ENCODE peak calls at places on chromosomes 13 and 19, in eight cellular contexts. One of them, this sample, is unnamed.

GRCh38 chr19:6324757-6325156 is 8.7 kb downstream of the ACER1 start:
- DNase-seq in coronary artery: no peak
- DNase-seq in bronchial epithelial cell: no peak
- DNase-seq in heart right ventricle: no peak
- DNase-seq in Calu3: no peak
- DNase-seq in cardiac fibroblast: no peak
- DNase-seq in thoracic aorta: no peak
- DNase-seq in stomach: no peak
- DNase-seq in this sample: no peak

GRCh38 chr19:11425719-11426457 is 6.8 kb upstream of the RGL3 start:
- DNase-seq in coronary artery: no peak
- DNase-seq in bronchial epithelial cell: no peak
- DNase-seq in heart right ventricle: no peak
- DNase-seq in Calu3: no peak
- DNase-seq in cardiac fibroblast: no peak
- DNase-seq in thoracic aorta: no peak
- DNase-seq in stomach: no peak
- DNase-seq in this sample: no peak

GRCh38 chr13:72230131-72230530 is 363.1 kb upstream of the DACH1 start:
- DNase-seq in coronary artery: no peak
- DNase-seq in bronchial epithelial cell: peak
- DNase-seq in heart right ventricle: no peak
- DNase-seq in Calu3: no peak
- DNase-seq in cardiac fibroblast: no peak
- DNase-seq in thoracic aorta: no peak
- DNase-seq in stomach: no peak
- DNase-seq in this sample: no peak

GRCh38 chr13:96539791-96540190 is 449.9 kb downstream of the HS6ST3 start:
- DNase-seq in coronary artery: no peak
- DNase-seq in bronchial epithelial cell: no peak
- DNase-seq in heart right ventricle: no peak
- DNase-seq in Calu3: no peak
- DNase-seq in cardiac fibroblast: no peak
- DNase-seq in thoracic aorta: no peak
- DNase-seq in stomach: no peak
- DNase-seq in this sample: no peak

GRCh38 chr13:90933097-90933826 is 414.2 kb upstream of the MIR17HG start:
- DNase-seq in coronary artery: no peak
- DNase-seq in bronchial epithelial cell: peak
- DNase-seq in heart right ventricle: no peak
- DNase-seq in Calu3: no peak
- DNase-seq in cardiac fibroblast: peak
- DNase-seq in thoracic aorta: no peak
- DNase-seq in stomach: no peak
- DNase-seq in this sample: peak

GRCh38 chr19:30662211-30662861 is 290.2 kb downstream of the ZNF536 start:
- DNase-seq in coronary artery: peak
- DNase-seq in bronchial epithelial cell: no peak
- DNase-seq in heart right ventricle: no peak
- DNase-seq in Calu3: no peak
- DNase-seq in cardiac fibroblast: no peak
- DNase-seq in thoracic aorta: no peak
- DNase-seq in stomach: peak
- DNase-seq in this sample: no peak

GRCh38 chr13:27353166-27353583 is 71.2 kb upstream of the GTF3A start:
- DNase-seq in coronary artery: no peak
- DNase-seq in bronchial epithelial cell: peak
- DNase-seq in heart right ventricle: no peak
- DNase-seq in Calu3: no peak
- DNase-seq in cardiac fibroblast: peak
- DNase-seq in thoracic aorta: no peak
- DNase-seq in stomach: no peak
- DNase-seq in this sample: no peak

GRCh38 chr13:45206340-45206739 is 5.5 kb upstream of the KCTD4 start:
- DNase-seq in coronary artery: no peak
- DNase-seq in bronchial epithelial cell: peak
- DNase-seq in heart right ventricle: no peak
- DNase-seq in Calu3: no peak
- DNase-seq in cardiac fibroblast: peak
- DNase-seq in thoracic aorta: no peak
- DNase-seq in stomach: no peak
- DNase-seq in this sample: peak

GRCh38 chr13:106443625-106444024 is 91.8 kb downstream of the EFNB2 start:
- DNase-seq in coronary artery: no peak
- DNase-seq in bronchial epithelial cell: no peak
- DNase-seq in heart right ventricle: no peak
- DNase-seq in Calu3: no peak
- DNase-seq in cardiac fibroblast: no peak
- DNase-seq in thoracic aorta: no peak
- DNase-seq in stomach: no peak
- DNase-seq in this sample: no peak

GRCh38 chr19:37988758-37989635 is 82.0 kb downstream of the SIPA1L3 start:
- DNase-seq in coronary artery: no peak
- DNase-seq in bronchial epithelial cell: no peak
- DNase-seq in heart right ventricle: no peak
- DNase-seq in Calu3: no peak
- DNase-seq in cardiac fibroblast: no peak
- DNase-seq in thoracic aorta: no peak
- DNase-seq in stomach: no peak
- DNase-seq in this sample: no peak

GRCh38 chr19:37990362-37990761 is 83.4 kb downstream of the SIPA1L3 start:
- DNase-seq in coronary artery: no peak
- DNase-seq in bronchial epithelial cell: peak
- DNase-seq in heart right ventricle: no peak
- DNase-seq in Calu3: no peak
- DNase-seq in cardiac fibroblast: no peak
- DNase-seq in thoracic aorta: no peak
- DNase-seq in stomach: no peak
- DNase-seq in this sample: peak

GRCh38 chr19:37989855-37990254 is 82.8 kb downstream of the SIPA1L3 start:
- DNase-seq in coronary artery: no peak
- DNase-seq in bronchial epithelial cell: no peak
- DNase-seq in heart right ventricle: no peak
- DNase-seq in Calu3: no peak
- DNase-seq in cardiac fibroblast: peak
- DNase-seq in thoracic aorta: no peak
- DNase-seq in stomach: no peak
- DNase-seq in this sample: peak

GRCh38 chr19:37986048-37986750 is 79.2 kb downstream of the SIPA1L3 start:
- DNase-seq in coronary artery: no peak
- DNase-seq in bronchial epithelial cell: no peak
- DNase-seq in heart right ventricle: no peak
- DNase-seq in Calu3: no peak
- DNase-seq in cardiac fibroblast: no peak
- DNase-seq in thoracic aorta: no peak
- DNase-seq in stomach: no peak
- DNase-seq in this sample: no peak

DNA sequence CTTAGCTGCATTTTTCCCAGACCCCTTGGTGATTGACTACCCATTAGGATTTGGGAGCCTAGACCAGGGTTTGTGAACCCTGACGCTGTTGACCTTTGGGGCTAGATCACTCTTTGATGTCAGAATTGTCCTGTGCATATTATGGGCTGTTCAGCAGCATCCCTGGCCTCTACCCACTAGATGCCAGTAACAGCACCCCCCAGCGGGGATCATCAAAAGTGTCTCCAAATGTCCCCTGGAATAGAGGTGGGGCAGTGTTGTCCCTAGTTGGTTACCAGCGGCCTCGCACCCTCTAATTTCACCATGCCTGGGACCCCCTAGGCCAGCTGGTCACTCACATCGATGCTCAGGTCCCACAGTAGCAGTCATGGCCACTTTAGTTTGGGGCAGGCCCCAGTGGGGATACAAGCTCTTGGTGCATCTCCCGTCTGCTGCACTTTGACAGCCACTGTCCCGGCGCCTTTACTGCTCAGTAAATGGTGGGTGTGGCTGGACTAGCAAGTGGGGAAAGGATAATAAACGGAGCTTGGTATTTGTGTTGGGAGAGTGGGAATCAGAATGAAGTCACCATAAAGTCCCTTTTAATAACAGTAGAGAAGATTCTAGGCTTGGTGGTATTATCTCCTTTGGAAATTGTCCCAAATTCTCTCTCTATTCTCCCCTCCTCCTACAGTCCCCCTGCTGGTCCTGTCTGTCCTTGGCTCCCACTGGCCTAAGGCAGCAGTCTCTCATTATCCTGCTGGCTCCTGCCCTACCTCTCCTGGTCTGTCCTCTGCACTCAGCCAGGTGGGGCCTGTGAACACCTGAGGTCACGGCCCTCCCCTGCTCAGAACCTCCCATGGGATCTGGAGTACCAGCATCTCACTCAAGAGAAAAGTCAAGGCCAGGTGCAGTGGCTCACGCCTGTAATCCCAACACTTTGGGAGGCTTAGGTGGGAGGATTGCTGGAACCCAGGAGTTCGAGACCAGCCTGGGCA is 80.6 kb downstream of the SIPA1L3 start:
- DNase-seq in coronary artery: no peak
- DNase-seq in bronchial epithelial cell: no peak
- DNase-seq in heart right ventricle: no peak
- DNase-seq in Calu3: no peak
- DNase-seq in cardiac fibroblast: no peak
- DNase-seq in thoracic aorta: no peak
- DNase-seq in stomach: no peak
- DNase-seq in this sample: no peak
- TF ChIP-seq CTCF in coronary artery: no peak
- TF ChIP-seq CTCF in bronchial epithelial cell: peak
- TF ChIP-seq CTCF in heart right ventricle: no peak
- TF ChIP-seq CTCF in Calu3: peak
- TF ChIP-seq CTCF in cardiac fibroblast: peak
- TF ChIP-seq CTCF in thoracic aorta: no peak
- TF ChIP-seq CTCF in stomach: no peak
- TF ChIP-seq CTCF in this sample: no peak

GRCh38 chr19:1651548-1652394 is 644 bp downstream of the TCF3 start:
- DNase-seq in coronary artery: no peak
- DNase-seq in bronchial epithelial cell: no peak
- DNase-seq in heart right ventricle: peak
- DNase-seq in Calu3: no peak
- DNase-seq in cardiac fibroblast: peak
- DNase-seq in thoracic aorta: no peak
- DNase-seq in stomach: no peak
- DNase-seq in this sample: peak

GRCh38 chr19:1648926-1649541 is 3.4 kb downstream of the TCF3 start:
- DNase-seq in coronary artery: no peak
- DNase-seq in bronchial epithelial cell: no peak
- DNase-seq in heart right ventricle: no peak
- DNase-seq in Calu3: no peak
- DNase-seq in cardiac fibroblast: no peak
- DNase-seq in thoracic aorta: no peak
- DNase-seq in stomach: no peak
- DNase-seq in this sample: no peak

GRCh38 chr19:1649706-1650626 is 2.4 kb downstream of the TCF3 start:
- DNase-seq in coronary artery: no peak
- DNase-seq in bronchial epithelial cell: no peak
- DNase-seq in heart right ventricle: no peak
- DNase-seq in Calu3: no peak
- DNase-seq in cardiac fibroblast: no peak
- DNase-seq in thoracic aorta: no peak
- DNase-seq in stomach: no peak
- DNase-seq in this sample: no peak

GRCh38 chr19:1651061-1651547 is 1.3 kb downstream of the TCF3 start:
- DNase-seq in coronary artery: no peak
- DNase-seq in bronchial epithelial cell: no peak
- DNase-seq in heart right ventricle: no peak
- DNase-seq in Calu3: no peak
- DNase-seq in cardiac fibroblast: peak
- DNase-seq in thoracic aorta: no peak
- DNase-seq in stomach: no peak
- DNase-seq in this sample: peak

DNA sequence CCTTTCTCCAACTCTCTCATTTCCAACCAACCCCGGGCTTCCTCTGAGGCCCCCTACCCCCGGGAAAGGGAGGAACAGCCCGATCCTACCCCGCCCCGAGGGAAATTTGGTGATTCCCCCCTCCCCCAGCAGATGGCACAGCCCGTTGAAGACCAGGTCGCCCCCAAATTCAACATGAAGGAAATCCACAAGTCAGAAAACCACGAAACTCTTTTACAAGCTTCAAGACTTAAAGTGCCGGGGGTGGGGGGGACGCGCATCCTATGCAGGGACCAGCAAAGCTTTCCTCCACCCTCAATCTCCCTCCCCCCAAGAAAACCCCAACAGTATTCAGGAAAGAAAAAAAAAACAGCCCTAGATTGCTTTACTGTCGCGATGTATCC is 1.8 kb downstream of the TCF3 start:
- DNase-seq in coronary artery: no peak
- DNase-seq in bronchial epithelial cell: no peak
- DNase-seq in heart right ventricle: no peak
- DNase-seq in Calu3: no peak
- DNase-seq in cardiac fibroblast: peak
- DNase-seq in thoracic aorta: no peak
- DNase-seq in stomach: no peak
- DNase-seq in this sample: no peak
- TF ChIP-seq CTCF in coronary artery: no peak
- TF ChIP-seq CTCF in bronchial epithelial cell: no peak
- TF ChIP-seq CTCF in heart right ventricle: no peak
- TF ChIP-seq CTCF in Calu3: no peak
- TF ChIP-seq CTCF in cardiac fibroblast: peak
- TF ChIP-seq CTCF in thoracic aorta: no peak
- TF ChIP-seq CTCF in stomach: no peak
- TF ChIP-seq CTCF in this sample: no peak

DNA sequence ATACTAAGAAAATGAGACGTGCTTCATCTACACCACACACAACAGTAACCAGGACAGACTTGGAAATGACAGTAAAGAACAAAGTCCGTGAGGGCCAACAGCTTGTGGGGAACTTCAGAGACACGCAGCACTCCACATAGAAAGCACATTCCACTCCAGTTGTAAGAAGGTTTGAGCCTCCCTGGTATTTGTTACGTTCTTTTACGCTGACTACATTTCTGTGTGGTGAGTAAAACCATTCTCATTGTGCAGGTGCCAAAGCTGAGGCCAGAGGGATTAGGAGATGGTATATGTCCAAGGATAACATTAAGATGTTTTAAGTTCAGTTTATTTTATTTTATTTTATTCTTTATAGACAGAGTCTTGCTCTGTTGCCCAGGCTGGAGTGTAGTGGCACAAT is 1189.9 kb downstream of the UQCRFS1 start:
- DNase-seq in coronary artery: no peak
- DNase-seq in bronchial epithelial cell: no peak
- DNase-seq in heart right ventricle: no peak
- DNase-seq in Calu3: no peak
- DNase-seq in cardiac fibroblast: peak
- DNase-seq in thoracic aorta: no peak
- DNase-seq in stomach: no peak
- DNase-seq in this sample: no peak
- TF ChIP-seq CTCF in coronary artery: no peak
- TF ChIP-seq CTCF in bronchial epithelial cell: no peak
- TF ChIP-seq CTCF in heart right ventricle: no peak
- TF ChIP-seq CTCF in Calu3: no peak
- TF ChIP-seq CTCF in cardiac fibroblast: no peak
- TF ChIP-seq CTCF in thoracic aorta: no peak
- TF ChIP-seq CTCF in stomach: no peak
- TF ChIP-seq CTCF in this sample: no peak

DNA sequence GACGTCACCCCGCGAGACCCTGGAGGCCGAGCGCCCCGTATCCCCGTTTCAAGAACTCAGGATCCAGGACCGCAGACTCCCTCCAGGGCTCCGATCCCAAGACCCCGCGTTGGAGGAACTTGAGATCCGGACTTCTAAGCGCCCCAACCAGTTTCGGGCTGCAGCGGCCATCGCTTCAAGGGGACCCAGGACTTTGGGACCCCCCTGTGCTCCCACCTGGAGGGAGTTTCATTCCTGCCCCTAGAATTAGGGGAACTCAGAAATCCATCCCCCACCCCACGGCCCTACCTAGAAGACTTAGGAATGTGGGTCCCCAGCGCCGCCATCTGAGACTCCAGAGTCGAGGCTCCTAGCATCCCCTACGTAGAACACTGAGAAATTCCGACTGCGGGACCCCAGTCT is 399 bp downstream of the PLEKHG2 start:
- DNase-seq in coronary artery: no peak
- DNase-seq in bronchial epithelial cell: no peak
- DNase-seq in heart right ventricle: no peak
- DNase-seq in Calu3: no peak
- DNase-seq in cardiac fibroblast: no peak
- DNase-seq in thoracic aorta: no peak
- DNase-seq in stomach: no peak
- DNase-seq in this sample: no peak
- TF ChIP-seq CTCF in coronary artery: peak
- TF ChIP-seq CTCF in bronchial epithelial cell: no peak
- TF ChIP-seq CTCF in heart right ventricle: no peak
- TF ChIP-seq CTCF in Calu3: no peak
- TF ChIP-seq CTCF in cardiac fibroblast: no peak
- TF ChIP-seq CTCF in thoracic aorta: no peak
- TF ChIP-seq CTCF in stomach: no peak
- TF ChIP-seq CTCF in this sample: no peak

This sample was measured in MCF 10A.